ENCODE peak calls at places on chromosomes 16 and 17, in ten cellular contexts. One of them, this sample, is unnamed.

GRCh38 chr17:8142158-8142886 is 9.9 kb downstream of the PER1 start:
- DNase-seq in tibial nerve: no peak
- DNase-seq in PC-3: no peak
- DNase-seq in GM12878: no peak
- DNase-seq in mucosa of descending colon: no peak
- DNase-seq in epithelial cell of esophagus: no peak
- DNase-seq in neural progenitor cell: no peak
- DNase-seq in AG10803: no peak
- DNase-seq in adrenal gland: no peak
- DNase-seq in BE2C: no peak
- DNase-seq in this sample: no peak

GRCh38 chr16:20221208-20221607 is 106.1 kb downstream of the GP2 start:
- DNase-seq in tibial nerve: no peak
- DNase-seq in PC-3: no peak
- DNase-seq in GM12878: no peak
- DNase-seq in mucosa of descending colon: no peak
- DNase-seq in epithelial cell of esophagus: no peak
- DNase-seq in neural progenitor cell: no peak
- DNase-seq in AG10803: no peak
- DNase-seq in adrenal gland: no peak
- DNase-seq in BE2C: no peak
- DNase-seq in this sample: no peak

GRCh38 chr16:65054457-65054856 is 67.4 kb downstream of the CDH11 start:
- DNase-seq in tibial nerve: no peak
- DNase-seq in PC-3: no peak
- DNase-seq in GM12878: no peak
- DNase-seq in mucosa of descending colon: no peak
- DNase-seq in epithelial cell of esophagus: no peak
- DNase-seq in neural progenitor cell: no peak
- DNase-seq in AG10803: peak; percentile 39
- DNase-seq in adrenal gland: no peak
- DNase-seq in BE2C: no peak
- DNase-seq in this sample: no peak

GRCh38 chr16:4372315-4372577 is 598 bp downstream of the VASN start:
- DNase-seq in tibial nerve: no peak
- DNase-seq in PC-3: no peak
- DNase-seq in GM12878: no peak
- DNase-seq in mucosa of descending colon: no peak
- DNase-seq in epithelial cell of esophagus: no peak
- DNase-seq in neural progenitor cell: no peak
- DNase-seq in AG10803: no peak
- DNase-seq in adrenal gland: no peak
- DNase-seq in BE2C: no peak
- DNase-seq in this sample: no peak

GRCh38 chr17:76385892-76386786 is 1.7 kb downstream of the SPHK1 start:
- DNase-seq in tibial nerve: peak; percentile 83
- DNase-seq in PC-3: peak; percentile 88
- DNase-seq in GM12878: no peak
- DNase-seq in mucosa of descending colon: peak; percentile 89
- DNase-seq in epithelial cell of esophagus: peak; percentile 75
- DNase-seq in neural progenitor cell: peak; percentile 84
- DNase-seq in AG10803: peak; percentile 84
- DNase-seq in adrenal gland: peak; percentile 78
- DNase-seq in BE2C: peak; percentile 83
- DNase-seq in this sample: peak; percentile 85

GRCh38 chr17:49991409-49991808 is 3.6 kb downstream of the DLX3 start:
- DNase-seq in tibial nerve: no peak
- DNase-seq in PC-3: no peak
- DNase-seq in GM12878: no peak
- DNase-seq in mucosa of descending colon: no peak
- DNase-seq in epithelial cell of esophagus: no peak
- DNase-seq in neural progenitor cell: no peak
- DNase-seq in AG10803: no peak
- DNase-seq in adrenal gland: no peak
- DNase-seq in BE2C: no peak
- DNase-seq in this sample: no peak

GRCh38 chr17:75843577-75844529 is at the start of gene UNC13D:
- DNase-seq in tibial nerve: no peak
- DNase-seq in PC-3: peak; percentile 70
- DNase-seq in GM12878: no peak
- DNase-seq in mucosa of descending colon: peak; percentile 70
- DNase-seq in epithelial cell of esophagus: peak; percentile 43
- DNase-seq in neural progenitor cell: no peak
- DNase-seq in AG10803: no peak
- DNase-seq in adrenal gland: peak; percentile 59
- DNase-seq in BE2C: peak; percentile 7
- DNase-seq in this sample: no peak

GRCh38 chr17:39605492-39606433 is 2.0 kb downstream of the NEUROD2 start:
- DNase-seq in tibial nerve: no peak
- DNase-seq in PC-3: no peak
- DNase-seq in GM12878: no peak
- DNase-seq in mucosa of descending colon: peak; percentile 33
- DNase-seq in epithelial cell of esophagus: peak; percentile 52
- DNase-seq in neural progenitor cell: peak; percentile 79
- DNase-seq in AG10803: no peak
- DNase-seq in adrenal gland: no peak
- DNase-seq in BE2C: no peak
- DNase-seq in this sample: no peak

GRCh38 chr17:9002610-9003354 is 18.5 kb upstream of the NTN1 start:
- DNase-seq in tibial nerve: no peak
- DNase-seq in PC-3: no peak
- DNase-seq in GM12878: no peak
- DNase-seq in mucosa of descending colon: peak; percentile 37
- DNase-seq in epithelial cell of esophagus: peak; percentile 23
- DNase-seq in neural progenitor cell: peak; percentile 82
- DNase-seq in AG10803: no peak
- DNase-seq in adrenal gland: no peak
- DNase-seq in BE2C: no peak
- DNase-seq in this sample: no peak

GRCh38 chr17:72422204-72422504 is 301.3 kb downstream of the SOX9 start:
- DNase-seq in tibial nerve: no peak
- DNase-seq in PC-3: no peak
- DNase-seq in GM12878: no peak
- DNase-seq in mucosa of descending colon: no peak
- DNase-seq in epithelial cell of esophagus: no peak
- DNase-seq in neural progenitor cell: no peak
- DNase-seq in AG10803: no peak
- DNase-seq in adrenal gland: no peak
- DNase-seq in BE2C: no peak
- DNase-seq in this sample: no peak

GRCh38 chr17:48612854-48613691 is 2.0 kb downstream of the HOXB8 start:
- DNase-seq in tibial nerve: no peak
- DNase-seq in PC-3: no peak
- DNase-seq in GM12878: no peak
- DNase-seq in mucosa of descending colon: peak; percentile 72
- DNase-seq in epithelial cell of esophagus: peak; percentile 22
- DNase-seq in neural progenitor cell: peak; percentile 71
- DNase-seq in AG10803: no peak
- DNase-seq in adrenal gland: peak; percentile 49
- DNase-seq in BE2C: peak; percentile 52
- DNase-seq in this sample: peak; percentile 25

GRCh38 chr16:12025926-12026325 is 49.4 kb downstream of the SNX29 start:
- DNase-seq in tibial nerve: no peak
- DNase-seq in PC-3: no peak
- DNase-seq in GM12878: no peak
- DNase-seq in mucosa of descending colon: no peak
- DNase-seq in epithelial cell of esophagus: no peak
- DNase-seq in neural progenitor cell: no peak
- DNase-seq in AG10803: no peak
- DNase-seq in adrenal gland: no peak
- DNase-seq in BE2C: no peak
- DNase-seq in this sample: no peak

DNA sequence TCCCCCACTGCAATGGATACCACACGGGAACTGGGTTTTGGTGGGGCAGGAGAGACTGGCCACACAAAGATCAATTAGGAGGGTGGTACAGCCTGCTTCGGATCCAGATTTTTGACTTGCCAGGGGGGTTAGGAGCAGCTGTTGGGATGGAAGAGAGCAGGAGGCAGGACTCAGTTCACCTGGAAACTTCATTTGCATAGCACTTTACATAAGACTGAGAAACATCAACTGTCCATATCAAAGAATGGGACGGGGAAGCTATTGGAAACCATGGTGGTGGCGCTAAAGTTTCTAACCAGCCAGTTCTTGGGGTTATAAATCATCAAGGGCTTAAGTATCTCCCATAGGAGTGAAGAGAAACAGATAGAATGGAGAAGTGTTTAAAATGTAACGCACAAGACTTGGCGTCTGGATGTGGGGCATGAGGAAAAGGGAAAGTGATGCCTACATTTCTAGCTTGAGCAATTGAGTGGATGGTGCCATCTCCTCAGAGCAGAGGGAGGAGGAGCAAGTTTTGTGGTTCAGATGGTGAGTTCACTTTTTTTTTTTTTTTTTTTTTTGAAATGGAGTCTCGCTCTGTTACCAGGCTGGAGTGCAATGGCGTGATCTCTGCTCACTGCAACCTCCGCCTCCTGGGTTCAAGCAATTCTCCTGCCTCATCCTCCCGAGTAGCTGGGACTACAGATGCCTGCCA is 6.4 kb upstream of the SRCAP start:
- DNase-seq in tibial nerve: no peak
- DNase-seq in PC-3: no peak
- DNase-seq in GM12878: no peak
- DNase-seq in mucosa of descending colon: no peak
- DNase-seq in epithelial cell of esophagus: no peak
- DNase-seq in neural progenitor cell: no peak
- DNase-seq in AG10803: no peak
- DNase-seq in adrenal gland: no peak
- DNase-seq in BE2C: no peak
- DNase-seq in this sample: no peak
- H3K4me3 ChIP-seq in tibial nerve: no peak overlapping the region
- H3K4me3 ChIP-seq in PC-3: no peak overlapping the region
- H3K4me3 ChIP-seq in GM12878: no peak overlapping the region
- H3K4me3 ChIP-seq in mucosa of descending colon: no peak overlapping the region
- H3K4me3 ChIP-seq in epithelial cell of esophagus: no peak overlapping the region
- H3K4me3 ChIP-seq in neural progenitor cell: no peak overlapping the region
- H3K4me3 ChIP-seq in AG10803: no peak overlapping the region
- H3K4me3 ChIP-seq in adrenal gland: no peak overlapping the region
- H3K4me3 ChIP-seq in BE2C: no peak overlapping the region
- H3K4me3 ChIP-seq in this sample: no peak overlapping the region

DNA sequence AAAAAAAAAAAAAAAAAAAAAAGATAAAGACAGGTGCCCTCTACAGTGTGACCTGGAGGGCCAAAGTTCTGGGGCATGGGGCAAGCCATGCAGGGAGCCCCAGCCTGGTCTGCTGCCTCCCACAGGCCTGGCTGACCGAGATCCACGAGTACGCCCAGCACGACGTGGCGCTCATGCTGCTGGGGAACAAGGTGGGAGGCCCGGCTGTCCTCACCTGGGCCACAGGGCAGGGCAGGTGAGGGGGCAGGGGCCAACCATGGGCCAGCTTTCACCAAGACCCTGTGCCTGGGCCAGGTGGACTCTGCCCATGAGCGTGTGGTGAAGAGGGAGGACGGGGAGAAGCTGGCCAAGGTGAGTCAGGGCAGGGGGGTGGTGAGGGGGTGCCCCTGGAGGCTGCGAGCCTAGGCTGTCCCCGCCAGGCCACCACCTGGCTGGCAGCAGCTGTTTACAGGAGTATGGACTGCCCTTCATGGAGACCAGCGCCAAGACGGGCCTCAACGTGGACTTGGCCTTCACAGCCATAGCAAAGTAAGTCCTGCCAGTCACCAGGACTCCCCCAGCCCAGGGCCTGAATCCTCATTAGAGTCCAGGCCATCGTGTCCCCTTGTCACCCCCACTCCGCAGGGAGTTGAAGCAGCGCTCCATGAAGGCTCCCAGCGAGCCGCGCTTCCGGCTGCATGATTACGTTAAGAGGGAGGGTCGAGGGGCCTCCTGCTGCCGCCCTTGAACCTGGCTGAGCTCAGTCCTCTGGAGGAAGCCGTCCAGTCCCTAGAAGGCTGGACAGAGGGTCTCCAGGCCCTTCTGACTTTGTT is 2.7 kb upstream of the TRAF7 start:
- DNase-seq in tibial nerve: no peak
- DNase-seq in PC-3: peak; percentile 31
- DNase-seq in GM12878: no peak
- DNase-seq in mucosa of descending colon: peak; percentile 71
- DNase-seq in epithelial cell of esophagus: peak; percentile 35
- DNase-seq in neural progenitor cell: peak; percentile 33
- DNase-seq in AG10803: no peak
- DNase-seq in adrenal gland: peak; percentile 49
- DNase-seq in BE2C: peak; percentile 69
- DNase-seq in this sample: no peak
- TF ChIP-seq CTCF in tibial nerve: no peak
- TF ChIP-seq CTCF in PC-3: no peak
- TF ChIP-seq CTCF in GM12878: no peak
- TF ChIP-seq CTCF in mucosa of descending colon: no peak
- TF ChIP-seq CTCF in epithelial cell of esophagus: no peak
- TF ChIP-seq CTCF in neural progenitor cell: no peak
- TF ChIP-seq CTCF in AG10803: no peak
- TF ChIP-seq CTCF in adrenal gland: no peak
- TF ChIP-seq CTCF in BE2C: no peak
- TF ChIP-seq CTCF in this sample: no peak

DNA sequence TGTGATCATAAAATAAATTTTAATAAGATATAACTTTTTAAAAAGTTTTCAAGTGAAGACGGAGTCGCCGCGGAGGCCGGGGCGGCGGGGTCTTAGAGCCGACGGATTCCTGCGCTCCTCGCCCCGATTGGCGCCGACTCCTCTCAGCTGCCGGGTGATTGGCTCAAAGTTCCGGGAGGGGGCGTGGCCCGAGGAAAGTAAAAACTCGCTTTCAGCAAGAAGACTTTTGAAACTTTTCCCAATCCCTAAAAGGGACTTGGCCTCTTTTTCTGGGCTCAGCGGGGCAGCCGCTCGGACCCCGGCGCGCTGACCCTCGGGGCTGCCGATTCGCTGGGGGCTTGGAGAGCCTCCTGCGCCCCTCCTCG is at the start of gene FOXC2:
- DNase-seq in tibial nerve: peak; percentile 89
- DNase-seq in PC-3: no peak
- DNase-seq in GM12878: no peak
- DNase-seq in mucosa of descending colon: peak; percentile 64
- DNase-seq in epithelial cell of esophagus: peak; percentile 95
- DNase-seq in neural progenitor cell: peak; percentile 95
- DNase-seq in AG10803: peak; percentile 94
- DNase-seq in adrenal gland: peak; percentile 79
- DNase-seq in BE2C: peak; percentile 54
- DNase-seq in this sample: peak; percentile 96
- H3K4me3 ChIP-seq in tibial nerve: peak within 1 kb of the TSS; percentile 42
- H3K4me3 ChIP-seq in PC-3: no peak within 1 kb of the TSS
- H3K4me3 ChIP-seq in GM12878: no peak within 1 kb of the TSS
- H3K4me3 ChIP-seq in mucosa of descending colon: no peak within 1 kb of the TSS
- H3K4me3 ChIP-seq in epithelial cell of esophagus: peak within 1 kb of the TSS; percentile 47
- H3K4me3 ChIP-seq in neural progenitor cell: peak within 1 kb of the TSS; percentile 55
- H3K4me3 ChIP-seq in AG10803: peak within 1 kb of the TSS; percentile 65
- H3K4me3 ChIP-seq in adrenal gland: peak within 1 kb of the TSS; percentile 5
- H3K4me3 ChIP-seq in BE2C: no peak within 1 kb of the TSS
- H3K4me3 ChIP-seq in this sample: peak within 1 kb of the TSS; percentile 77

DNA sequence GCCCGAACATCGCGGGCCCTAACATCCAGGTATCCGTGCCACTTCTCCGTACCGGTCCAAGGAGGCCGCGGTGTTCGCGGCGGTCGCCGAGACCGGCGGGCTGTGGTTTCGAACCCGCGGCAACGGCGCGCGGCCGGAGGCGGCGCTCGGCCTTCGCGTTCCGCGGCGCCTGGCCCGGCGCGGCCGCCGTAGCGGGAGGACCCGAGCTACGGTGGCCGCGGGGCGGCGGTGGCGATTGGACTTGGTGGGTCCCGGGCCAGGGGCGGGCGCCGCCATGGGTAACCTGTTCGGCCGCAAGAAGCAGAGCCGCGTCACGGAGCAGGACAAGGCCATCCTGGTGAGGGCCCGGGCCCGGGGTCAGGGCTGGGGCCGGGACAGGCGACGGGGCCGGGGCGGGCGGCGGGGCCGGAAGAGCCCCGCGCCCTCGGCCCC is at the start of gene CHMP6:
- DNase-seq in tibial nerve: peak; percentile 62
- DNase-seq in PC-3: peak; percentile 80
- DNase-seq in GM12878: no peak
- DNase-seq in mucosa of descending colon: peak; percentile 85
- DNase-seq in epithelial cell of esophagus: peak; percentile 77
- DNase-seq in neural progenitor cell: peak; percentile 89
- DNase-seq in AG10803: peak; percentile 78
- DNase-seq in adrenal gland: peak; percentile 68
- DNase-seq in BE2C: peak; percentile 79
- DNase-seq in this sample: peak; percentile 79
- TF ChIP-seq CTCF in tibial nerve: peak; percentile 83
- TF ChIP-seq CTCF in PC-3: no peak
- TF ChIP-seq CTCF in GM12878: no peak
- TF ChIP-seq CTCF in mucosa of descending colon: peak; percentile 13
- TF ChIP-seq CTCF in epithelial cell of esophagus: no peak
- TF ChIP-seq CTCF in neural progenitor cell: peak; percentile 31
- TF ChIP-seq CTCF in AG10803: peak; percentile 18
- TF ChIP-seq CTCF in adrenal gland: peak; percentile 41
- TF ChIP-seq CTCF in BE2C: no peak
- TF ChIP-seq CTCF in this sample: no peak

This sample was measured in fibroblast of pulmonary artery.